ENCODE peak calls at places on chromosomes 4 and X, in five cellular contexts. B is ACHN, Q is glutamatergic neuron, C is NCI-H2029, K is NB4. M is an unnamed sample.

GRCh38 chr4:87521757-87522374 is 7.3 kb downstream of the SPARCL1 start:
- DNase-seq in B (no peak), Q (no peak), C (peak), K (peak), M (peak)

GRCh38 chr4:4182835-4183568 is 43.7 kb downstream of the OTOP1 start:
- DNase-seq in B (peak), Q (peak), C (no peak), K (peak), M (no peak)

GRCh38 chrX:131588995-131589394 is 45.1 kb downstream of the OR13H1 start:
- DNase-seq in B (no peak), Q (no peak), C (no peak), K (no peak), M (no peak)

GRCh38 chrX:76427560-76428242 is at the start of gene MAGEE1:
- DNase-seq in B (peak), Q (peak), C (no peak), K (peak), M (no peak)

GRCh38 chr4:145904413-145905177 is 34.0 kb downstream of the ZNF827 start:
- DNase-seq in B (no peak), Q (no peak), C (peak), K (no peak), M (no peak)

GRCh38 chr4:157992948-157993839 is 179.6 kb downstream of the GASK1B start:
- DNase-seq in B (no peak), Q (no peak), C (no peak), K (no peak), M (no peak)

GRCh38 chr4:39814403-39815185 is 116.7 kb downstream of the UBE2K start:
- DNase-seq in B (peak), Q (no peak), C (no peak), K (peak), M (peak)

GRCh38 chr4:152824561-152824960 is 44.8 kb downstream of the ARFIP1 start:
- DNase-seq in B (no peak), Q (no peak), C (no peak), K (no peak), M (no peak)

GRCh38 chr4:153771058-153771457 is 11.2 kb upstream of the RNF175 start:
- DNase-seq in B (no peak), Q (no peak), C (no peak), K (peak), M (no peak)

GRCh38 chrX:19795289-19795688 is 92.1 kb downstream of the SH3KBP1 start:
- DNase-seq in B (no peak), Q (no peak), C (no peak), K (peak), M (no peak)

GRCh38 chr4:185657191-185657590 is 121.9 kb upstream of the PDLIM3 start:
- DNase-seq in B (no peak), Q (no peak), C (no peak), K (no peak), M (no peak)

GRCh38 chr4:7441201-7441600 is 6.5 kb upstream of the PSAPL1 start:
- DNase-seq in B (no peak), Q (no peak), C (no peak), K (no peak), M (no peak)

GRCh38 chrX:140709421-140709846 is at the start of gene LINC00632:
- DNase-seq in B (no peak), Q (peak), C (no peak), K (no peak), M (no peak)

GRCh38 chr4:54930226-54930625 is 195.2 kb downstream of the KDR start:
- DNase-seq in B (no peak), Q (no peak), C (peak), K (peak), M (peak)

GRCh38 chrX:17376381-17377046 is 1.5 kb downstream of the NHS start:
- DNase-seq in B (peak), Q (peak), C (no peak), K (no peak), M (no peak)

GRCh38 chr4:35934370-35934981 is 309.8 kb downstream of the ARAP2 start:
- DNase-seq in B (peak), Q (no peak), C (no peak), K (peak), M (peak)

GRCh38 chr4:165986956-165987698 is 114.1 kb downstream of the TLL1 start:
- DNase-seq in B (no peak), Q (no peak), C (no peak), K (no peak), M (no peak)

GRCh38 chr4:99811850-99812249 is 4.8 kb upstream of the DAPP1 start:
- DNase-seq in B (peak), Q (no peak), C (peak), K (peak), M (peak)

GRCh38 chrX:123830309-123830708 is 29.5 kb upstream of the XIAP start:
- DNase-seq in B (peak), Q (no peak), C (peak), K (peak), M (no peak)

GRCh38 chr4:2260336-2261109 is 1.4 kb downstream of the MXD4 start:
- DNase-seq in B (no peak), Q (peak), C (no peak), K (peak), M (no peak)

GRCh38 chr4:145956288-145956890 is 17.8 kb upstream of the ZNF827 start:
- DNase-seq in B (peak), Q (peak), C (no peak), K (peak), M (peak)

GRCh38 chr4:155950461-155950860 is 3.2 kb downstream of the CTSO start:
- DNase-seq in B (no peak), Q (peak), C (no peak), K (no peak), M (no peak)

GRCh38 chr4:19961092-19961491 is 290.6 kb upstream of the SLIT2 start:
- DNase-seq in B (peak), Q (no peak), C (no peak), K (no peak), M (no peak)

GRCh38 chr4:17347445-17347844 is 164.4 kb downstream of the QDPR start:
- DNase-seq in B (peak), Q (no peak), C (no peak), K (peak), M (peak)

GRCh38 chrX:42119076-42119475 is 195.7 kb upstream of the CASK start:
- DNase-seq in B (no peak), Q (no peak), C (peak), K (peak), M (no peak)

GRCh38 chr4:1340181-1340747 is 6.7 kb upstream of the UVSSA start:
- DNase-seq in B (no peak), Q (no peak), C (no peak), K (no peak), M (no peak)

GRCh38 chr4:135204311-135204710 is 1002.7 kb upstream of the PABPC4L start:
- DNase-seq in B (no peak), Q (no peak), C (no peak), K (no peak), M (no peak)

M was measured in RKO.